ENCODE peak calls at places on chromosome 1, in nine cellular contexts. Z is T1000, M is dorsolateral prefrontal cortex, S is fibroblast of mammary gland, U is tibial artery, Q is B cell, I is T-helper 17 cell, D is AG08396, K is uterus. V is an unnamed sample.

GRCh38 chr1:31717341-31717740 is 13.5 kb upstream of the COL16A1 start:
- DNase-seq in Z (no peak), M (no peak), S (no peak), U (no peak), Q (no peak), I (no peak), D (no peak), K (no peak), V (peak)

GRCh38 chr1:117824612-117825011 is 104.8 kb downstream of the GDAP2 start:
- DNase-seq in Z (no peak), M (no peak), S (peak), U (peak), Q (no peak), I (no peak), D (no peak), K (no peak), V (no peak)

GRCh38 chr1:83901547-83902155 is 97.3 kb downstream of the TTLL7 start:
- DNase-seq in Z (peak), M (no peak), S (peak), U (no peak), Q (no peak), I (no peak), D (peak), K (no peak), V (peak)

GRCh38 chr1:165856606-165857005 is 29.2 kb downstream of the UCK2 start:
- DNase-seq in Z (no peak), M (no peak), S (no peak), U (no peak), Q (no peak), I (no peak), D (no peak), K (no peak), V (no peak)

GRCh38 chr1:244150665-244151064 is 99.6 kb downstream of the ZBTB18 start:
- DNase-seq in Z (no peak), M (no peak), S (no peak), U (no peak), Q (no peak), I (no peak), D (no peak), K (no peak), V (no peak)

GRCh38 chr1:17007121-17007520 is 4.6 kb downstream of the ATP13A2 start:
- DNase-seq in Z (no peak), M (no peak), S (no peak), U (no peak), Q (no peak), I (no peak), D (no peak), K (no peak), V (no peak)

GRCh38 chr1:38076038-38076437 is 29.4 kb upstream of the POU3F1 start:
- DNase-seq in Z (no peak), M (no peak), S (peak), U (no peak), Q (no peak), I (no peak), D (no peak), K (no peak), V (peak)

GRCh38 chr1:207049514-207049913 is 1.5 kb downstream of the YOD1 start:
- DNase-seq in Z (no peak), M (no peak), S (no peak), U (no peak), Q (no peak), I (no peak), D (no peak), K (no peak), V (no peak)

GRCh38 chr1:198780376-198780775 is 141.5 kb downstream of the PTPRC start:
- DNase-seq in Z (no peak), M (no peak), S (peak), U (no peak), Q (no peak), I (no peak), D (no peak), K (no peak), V (no peak)

GRCh38 chr1:228150458-228151169 is 884 bp downstream of the GJC2 start:
- DNase-seq in Z (peak), M (peak), S (peak), U (peak), Q (peak), I (no peak), D (peak), K (peak), V (no peak)

GRCh38 chr1:167052389-167052788 is 37.8 kb downstream of the GPA33 start:
- DNase-seq in Z (no peak), M (no peak), S (no peak), U (no peak), Q (no peak), I (no peak), D (no peak), K (no peak), V (peak)

GRCh38 chr1:33634806-33635205 is 162.4 kb downstream of the ZSCAN20 start:
- DNase-seq in Z (peak), M (no peak), S (peak), U (peak), Q (no peak), I (no peak), D (peak), K (no peak), V (peak)

GRCh38 chr1:47913225-47913823 is 83.9 kb downstream of the TRABD2B start:
- DNase-seq in Z (no peak), M (no peak), S (no peak), U (no peak), Q (no peak), I (no peak), D (no peak), K (no peak), V (no peak)

GRCh38 chr1:154669464-154670282 is 61.7 kb upstream of the ADAR start:
- DNase-seq in Z (no peak), M (peak), S (peak), U (peak), Q (peak), I (peak), D (peak), K (peak), V (peak)

GRCh38 chr1:176243746-176244145 is 36.7 kb upstream of the COP1 start:
- DNase-seq in Z (no peak), M (no peak), S (peak), U (no peak), Q (no peak), I (no peak), D (peak), K (no peak), V (no peak)

GRCh38 chr1:224637510-224637909 is 21.4 kb downstream of the CNIH3 start:
- DNase-seq in Z (peak), M (no peak), S (peak), U (no peak), Q (no peak), I (no peak), D (peak), K (no peak), V (no peak)

GRCh38 chr1:8360493-8361197 is 42.7 kb downstream of the SLC45A1 start:
- DNase-seq in Z (no peak), M (no peak), S (no peak), U (no peak), Q (no peak), I (no peak), D (no peak), K (peak), V (no peak)